ENCODE peak calls at places on chromosomes 11 and 22, in nine cellular contexts. E, A, F, Z, H, L, Q, W and O are unnamed samples.

GRCh38 chr22:19351604-19352003 is 60.1 kb upstream of the CLTCL1 start:
- DNase-seq in L (no peak), H (no peak), A (no peak), Q (no peak), F (no peak), W (no peak), Z (no peak), E (no peak), O (no peak)

GRCh38 chr11:117535201-117535869 is 207.7 kb downstream of the CEP164 start:
- DNase-seq in Q (no peak), F (no peak), H (peak), L (peak), E (peak), A (no peak), W (no peak), Z (peak), O (peak)

GRCh38 chr22:36317658-36318271 is 64.8 kb downstream of the APOL1 start:
- DNase-seq in F (no peak), Q (no peak), W (no peak), A (no peak), Z (no peak), L (no peak), E (no peak), H (no peak), O (no peak)

GRCh38 chr11:19848219-19848618 is 135.6 kb downstream of the NAV2 start:
- DNase-seq in A (no peak), F (no peak), Z (no peak), W (no peak), E (no peak), H (no peak), L (no peak), Q (no peak), O (no peak)

GRCh38 chr11:69367211-69367964 is 73.4 kb downstream of the MYEOV start:
- DNase-seq in Q (peak), F (no peak), H (peak), A (no peak), L (peak), W (no peak), E (no peak), Z (no peak), O (no peak)

GRCh38 chr22:47296405-47297260 is 534.2 kb downstream of the TBC1D22A start:
- DNase-seq in F (no peak), Z (no peak), A (no peak), Q (no peak), L (no peak), H (no peak), E (no peak), W (no peak), O (no peak)

GRCh38 chr22:24326266-24326665 is 55.6 kb downstream of the SPECC1L start:
- DNase-seq in W (no peak), L (no peak), Z (no peak), A (no peak), E (no peak), F (no peak), H (no peak), Q (peak), O (no peak)

GRCh38 chr11:108543316-108543955 is 45.3 kb upstream of the POGLUT3 start:
- DNase-seq in W (no peak), F (no peak), Q (no peak), A (no peak), H (no peak), Z (no peak), L (no peak), E (no peak), O (no peak)

GRCh38 chr11:69217276-69218105 is 61.8 kb downstream of the SMIM38 start:
- DNase-seq in L (no peak), F (no peak), A (peak), Z (peak), W (no peak), E (no peak), H (peak), Q (peak), O (no peak)

GRCh38 chr11:117851091-117851490 is 25.4 kb downstream of the FXYD6 start:
- DNase-seq in F (no peak), Q (peak), L (no peak), W (no peak), Z (no peak), A (no peak), H (peak), E (no peak), O (no peak)

GRCh38 chr11:116948375-116948774 is 111.0 kb upstream of the APOA1 start:
- DNase-seq in A (no peak), F (no peak), H (no peak), L (no peak), Z (no peak), E (no peak), Q (no peak), W (no peak), O (no peak)

GRCh38 chr11:65448074-65448417 is 25.4 kb downstream of the NEAT1 start:
- DNase-seq in L (no peak), Q (no peak), F (no peak), A (no peak), H (no peak), E (no peak), W (no peak), Z (no peak), O (no peak)

GRCh38 chr11:129324533-129325175 is 51.0 kb upstream of the BARX2 start:
- DNase-seq in Q (peak), W (no peak), H (peak), Z (peak), L (peak), A (peak), E (peak), F (no peak), O (no peak)

GRCh38 chr11:129249923-129250322 is 57.8 kb upstream of the ARHGAP32 start:
- DNase-seq in A (no peak), L (peak), E (no peak), Q (no peak), W (no peak), F (no peak), Z (no peak), H (no peak), O (no peak)

GRCh38 chr11:102730036-102730815 is 5.5 kb upstream of the MMP8 start:
- DNase-seq in Z (no peak), F (no peak), Q (no peak), E (no peak), L (no peak), W (no peak), A (no peak), H (no peak), O (no peak)

GRCh38 chr22:24969588-24970301 is 17.2 kb downstream of the KIAA1671 start:
- DNase-seq in Q (peak), E (peak), F (peak), Z (peak), H (peak), W (no peak), A (peak), L (peak), O (no peak)

GRCh38 chr22:47238886-47239860 is 476.7 kb downstream of the TBC1D22A start:
- DNase-seq in Q (no peak), H (no peak), Z (no peak), E (no peak), L (no peak), F (no peak), A (no peak), W (no peak), O (no peak)

GRCh38 chr22:35357883-35358621 is 22.8 kb upstream of the HMOX1 start:
- DNase-seq in H (no peak), E (no peak), L (no peak), F (no peak), Z (no peak), Q (no peak), W (no peak), A (no peak), O (no peak)

GRCh38 chr22:29702931-29703594 is 16.7 kb upstream of the CABP7 start:
- DNase-seq in Q (no peak), F (no peak), Z (no peak), L (peak), H (no peak), A (peak), E (peak), W (no peak), O (peak)

GRCh38 chr11:1830500-1831223 is 4.1 kb upstream of the SYT8 start:
- DNase-seq in W (peak), Z (no peak), Q (peak), L (peak), H (peak), E (no peak), F (no peak), A (peak), O (no peak)

GRCh38 chr22:31526275-31526674 is 29.9 kb downstream of the SFI1 start:
- DNase-seq in A (no peak), W (no peak), Z (no peak), F (no peak), Q (no peak), H (no peak), L (no peak), E (no peak), O (no peak)

GRCh38 chr11:75893202-75893601 is 78.2 kb downstream of the UVRAG start:
- DNase-seq in A (no peak), H (no peak), E (no peak), L (no peak), Z (no peak), W (no peak), Q (no peak), F (no peak), O (no peak)

GRCh38 chr11:83549984-83550667 is 264.0 kb upstream of the CCDC90B start:
- DNase-seq in Z (no peak), F (no peak), H (no peak), Q (no peak), W (no peak), E (no peak), A (no peak), L (no peak), O (no peak)

GRCh38 chr11:104219081-104219480 is 55.1 kb upstream of the PDGFD start:
- DNase-seq in E (peak), Q (no peak), Z (no peak), W (no peak), H (no peak), A (peak), F (no peak), L (no peak), O (no peak)

GRCh38 chr11:6565988-6566703 is 37.3 kb downstream of the RRP8 start:
- DNase-seq in H (no peak), W (peak), E (no peak), L (no peak), Z (no peak), F (no peak), A (no peak), Q (peak), O (no peak)

GRCh38 chr22:44587004-44587793 is 89.2 kb upstream of the RTL6 start:
- DNase-seq in W (peak), F (no peak), Z (no peak), H (no peak), A (no peak), L (no peak), E (peak), Q (peak), O (peak)

GRCh38 chr11:27471588-27472397 is 797 bp downstream of the LGR4 start:
- DNase-seq in A (peak), F (peak), Q (peak), W (peak), H (peak), Z (peak), E (peak), L (peak), O (peak)

GRCh38 chr11:103648670-103649400 is 387.6 kb upstream of the DDI1 start:
- DNase-seq in W (no peak), F (no peak), E (no peak), Z (no peak), A (no peak), Q (no peak), H (no peak), L (no peak), O (no peak)

GRCh38 chr11:117457031-117457785 is 129.6 kb downstream of the CEP164 start:
- DNase-seq in L (no peak), F (no peak), E (no peak), Z (no peak), A (no peak), W (peak), Q (peak), H (no peak), O (no peak)

GRCh38 chr22:40030026-40030756 is 35.4 kb downstream of the FAM83F start:
- DNase-seq in Q (no peak), W (peak), H (no peak), L (no peak), Z (peak), A (no peak), E (no peak), F (no peak), O (no peak)

GRCh38 chr22:46958191-46958590 is 195.7 kb downstream of the TBC1D22A start:
- DNase-seq in A (no peak), W (no peak), L (no peak), E (no peak), Q (no peak), F (no peak), Z (no peak), H (no peak), O (no peak)

GRCh38 chr11:102564110-102564509 is 33.6 kb upstream of the MMP7 start:
- DNase-seq in Z (no peak), L (no peak), F (no peak), W (no peak), A (no peak), H (no peak), E (no peak), Q (no peak), O (no peak)

GRCh38 chr22:46466255-46466676 is 71.2 kb downstream of the CELSR1 start:
- DNase-seq in Q (no peak), F (no peak), W (no peak), L (no peak), E (no peak), A (no peak), Z (no peak), H (no peak), O (no peak)

GRCh38 chr11:94786264-94787126 is 18.3 kb downstream of the AMOTL1 start:
- DNase-seq in F (peak), W (no peak), Q (peak), L (no peak), Z (no peak), E (no peak), H (no peak), A (no peak), O (no peak)

GRCh38 chr11:133950874-133951483 is 5.8 kb downstream of the IGSF9B start:
- DNase-seq in A (peak), F (peak), E (peak), L (no peak), Z (no peak), H (no peak), Q (peak), W (no peak), O (peak)

GRCh38 chr22:46421272-46421671 is 85.8 kb downstream of the TRMU start:
- DNase-seq in W (no peak), E (no peak), H (no peak), L (no peak), Q (no peak), A (no peak), F (no peak), Z (no peak), O (no peak)

GRCh38 chr11:61011950-61012830 is 40.7 kb downstream of the CD6 start:
- DNase-seq in E (no peak), L (peak), F (no peak), Z (no peak), A (no peak), H (no peak), Q (no peak), W (peak), O (no peak)

GRCh38 chr11:17439316-17439782 is 37.3 kb downstream of the ABCC8 start:
- DNase-seq in Q (peak), L (peak), F (no peak), A (no peak), H (no peak), W (no peak), E (no peak), Z (no peak), O (no peak)

GRCh38 chr11:109423114-109423859 is 1.3 kb downstream of the C11orf87 start:
- DNase-seq in W (no peak), Z (no peak), Q (peak), F (peak), A (no peak), E (no peak), L (no peak), H (no peak), O (peak)

GRCh38 chr22:37563153-37564081 is 3.1 kb downstream of the CDC42EP1 start:
- DNase-seq in E (peak), L (peak), Z (peak), H (no peak), Q (peak), W (no peak), F (no peak), A (peak), O (peak)

GRCh38 chr11:71081704-71082230 is 170.6 kb downstream of the SHANK2 start:
- DNase-seq in L (no peak), Q (no peak), A (no peak), W (no peak), E (no peak), H (no peak), Z (no peak), F (no peak), O (no peak)
- H3K27ac ChIP-seq in L (no peak), Q (no peak), A (no peak), W (no peak), E (no peak), H (no peak), Z (no peak), F (no peak), O (no peak)

GRCh38 chr11:87425391-87425790 is 387.7 kb downstream of the TMEM135 start:
- DNase-seq in Q (no peak), E (no peak), Z (no peak), L (no peak), F (no peak), H (no peak), W (no peak), A (no peak), O (no peak)
- H3K4me3 ChIP-seq in Q (no peak), E (no peak), Z (no peak), L (no peak), F (no peak), H (no peak), W (no peak), A (no peak), O (no peak)

DNA sequence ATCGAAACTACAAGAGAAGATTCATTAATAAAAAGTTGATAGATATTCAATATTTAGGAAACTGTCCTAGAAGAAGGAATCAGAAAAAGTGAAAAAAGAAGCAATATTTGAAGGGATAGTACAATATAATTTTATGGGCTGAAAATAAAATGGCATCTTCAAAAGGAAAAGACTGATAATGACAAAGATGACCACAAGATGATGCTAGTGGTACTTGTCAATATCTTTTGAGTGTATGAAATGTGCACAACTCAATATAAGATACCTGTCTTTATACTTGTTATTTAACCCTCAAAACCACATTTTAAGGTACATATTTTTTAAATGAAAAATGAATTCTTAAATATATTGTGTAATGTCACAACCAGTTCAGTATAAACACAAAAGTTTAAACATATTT is 1059.6 kb upstream of the RAG2 start:
- DNase-seq in E (no peak), A (no peak), Q (no peak), F (no peak), Z (no peak), L (no peak), W (no peak), H (no peak), O (no peak)
- TF ChIP-seq CTCF in E (no peak), A (no peak), Q (peak), F (peak), Z (no peak), L (no peak), W (no peak), H (no peak), O (no peak)

GRCh38 chr11:12285811-12286222 is 91.6 kb upstream of the PARVA start:
- DNase-seq in L (no peak), W (no peak), H (peak), Q (no peak), E (no peak), A (no peak), Z (no peak), F (no peak), O (no peak)
- H3K27ac ChIP-seq in L (no peak), W (no peak), H (no peak), Q (no peak), E (no peak), A (no peak), Z (peak), F (no peak), O (no peak)

DNA sequence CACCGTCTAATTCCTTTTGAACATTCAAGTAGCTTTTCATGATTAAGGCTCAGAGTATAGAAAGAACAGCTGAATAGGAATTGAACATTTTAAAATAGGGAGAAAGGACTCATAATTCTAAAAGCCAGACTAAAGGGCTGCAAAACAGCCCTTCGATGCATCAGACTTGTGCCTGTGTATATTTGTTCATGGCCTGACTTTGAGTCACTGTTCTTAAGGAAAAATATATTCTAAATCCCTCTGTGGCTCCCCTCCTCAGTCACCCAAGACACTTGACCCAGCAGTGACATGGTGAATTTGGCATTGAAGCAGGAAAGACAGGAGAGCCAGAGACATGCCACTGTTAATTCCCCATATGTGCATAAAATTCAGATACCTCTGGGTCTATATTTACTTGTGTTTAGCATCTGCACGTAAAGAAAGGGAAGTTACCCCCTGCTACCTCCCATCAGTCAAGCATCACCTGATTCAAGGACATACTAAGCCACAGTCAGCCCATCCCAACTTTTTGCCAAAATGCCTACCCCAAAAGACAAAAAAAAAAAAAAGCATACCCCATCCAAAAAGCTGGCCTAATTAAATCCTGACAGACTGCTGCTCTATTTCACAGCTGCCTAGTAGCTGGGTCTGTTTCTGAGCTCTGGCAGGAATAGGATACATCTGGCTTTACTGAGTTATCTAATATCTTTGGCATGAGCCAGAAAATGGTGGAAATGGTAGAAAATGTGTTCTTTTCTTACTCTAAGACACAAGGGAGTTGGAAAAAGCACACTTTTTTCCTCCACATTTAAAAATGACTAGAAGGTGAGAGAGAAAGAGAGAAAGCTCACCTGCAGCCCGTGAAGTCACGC is 93.5 kb downstream of the COMMD9 start:
- DNase-seq in F (no peak), Z (no peak), E (no peak), A (no peak), W (no peak), Q (no peak), L (no peak), H (no peak), O (no peak)
- H3K4me3 ChIP-seq in F (no peak), Z (no peak), E (no peak), A (no peak), W (no peak), Q (no peak), L (no peak), H (no peak), O (no peak)

DNA sequence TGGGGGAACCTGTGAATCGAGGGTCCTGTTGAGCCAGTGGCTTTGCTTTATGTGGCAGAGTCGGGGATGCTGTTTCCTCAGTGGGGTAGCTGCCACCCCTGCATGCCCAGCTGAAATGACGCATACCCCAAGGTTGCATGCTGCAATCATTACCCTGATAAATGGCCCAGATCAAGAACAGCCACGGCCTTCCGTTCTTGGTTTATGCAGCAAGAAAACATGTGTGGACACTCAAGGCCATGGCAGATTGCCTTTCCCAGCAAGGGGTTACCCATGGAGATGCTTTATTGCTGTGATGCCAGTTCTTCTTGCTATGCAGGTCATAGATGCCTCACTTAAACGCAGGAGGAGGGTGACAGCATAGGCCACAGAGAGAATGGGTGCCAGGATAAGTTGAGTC is 14.3 kb upstream of the SREBF2 start:
- DNase-seq in L (no peak), E (no peak), H (no peak), Z (no peak), A (no peak), F (no peak), Q (no peak), W (no peak), O (no peak)
- TF ChIP-seq CTCF in L (no peak), E (no peak), H (no peak), Z (no peak), A (no peak), F (no peak), Q (no peak), W (no peak), O (no peak)

DNA sequence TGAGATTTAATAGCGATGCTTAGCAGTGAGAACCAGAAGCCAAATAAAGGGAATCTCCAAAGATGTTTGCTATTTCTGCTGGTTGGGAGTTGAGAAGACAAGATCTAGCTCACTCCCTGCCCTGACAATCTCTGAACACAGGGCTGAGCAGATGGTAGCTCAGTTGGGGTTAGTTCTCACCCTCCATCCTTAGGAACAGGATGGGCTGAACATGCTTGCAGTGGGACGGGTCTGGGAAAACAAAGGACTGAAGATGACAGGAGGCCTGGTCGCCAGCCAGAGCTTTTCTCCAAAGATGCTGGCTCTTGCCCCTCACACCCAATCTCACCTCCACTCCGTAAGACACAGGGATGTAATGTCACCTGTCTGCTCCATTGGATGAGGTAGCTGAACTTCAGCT is 72.7 kb downstream of the SC5D start:
- DNase-seq in Q (no peak), L (no peak), W (no peak), E (no peak), F (no peak), A (no peak), H (no peak), Z (no peak), O (no peak)
- H3K27ac ChIP-seq in Q (no peak), L (no peak), W (no peak), E (no peak), F (no peak), A (no peak), H (no peak), Z (no peak), O (no peak)